ENCODE peak calls at places on chromosomes 7 and 10, in four cellular contexts. One of them, this sample, is unnamed.

GRCh38 chr10:113131611-113132330 is 181.7 kb downstream of the TCF7L2 start:
- DNase-seq in hepatocyte: no peak
- DNase-seq in adrenal gland: no peak
- DNase-seq in A549: peak
- DNase-seq in this sample: no peak

GRCh38 chr7:121305109-121305508 is 23.7 kb upstream of the WNT16 start:
- DNase-seq in hepatocyte: no peak
- DNase-seq in adrenal gland: no peak
- DNase-seq in A549: no peak
- DNase-seq in this sample: no peak

GRCh38 chr7:98398567-98399372 is 2.1 kb downstream of the BAIAP2L1 start:
- DNase-seq in hepatocyte: peak
- DNase-seq in adrenal gland: no peak
- DNase-seq in A549: peak
- DNase-seq in this sample: no peak

GRCh38 chr10:44395396-44395795 is 10.5 kb upstream of the CXCL12 start:
- DNase-seq in hepatocyte: no peak
- DNase-seq in adrenal gland: peak
- DNase-seq in A549: no peak
- DNase-seq in this sample: no peak

GRCh38 chr7:33547880-33548279 is 357.5 kb upstream of the BMPER start:
- DNase-seq in hepatocyte: no peak
- DNase-seq in adrenal gland: no peak
- DNase-seq in A549: no peak
- DNase-seq in this sample: no peak

GRCh38 chr10:91054325-91054724 is 133.4 kb upstream of the ANKRD1 start:
- DNase-seq in hepatocyte: no peak
- DNase-seq in adrenal gland: no peak
- DNase-seq in A549: no peak
- DNase-seq in this sample: no peak

GRCh38 chr7:42982604-42983115 is 50.5 kb downstream of the MRPL32 start:
- DNase-seq in hepatocyte: peak
- DNase-seq in adrenal gland: no peak
- DNase-seq in A549: no peak
- DNase-seq in this sample: no peak

GRCh38 chr10:17747883-17748550 is 4.0 kb upstream of the TMEM236 start:
- DNase-seq in hepatocyte: no peak
- DNase-seq in adrenal gland: no peak
- DNase-seq in A549: peak
- DNase-seq in this sample: no peak

GRCh38 chr7:99540542-99540941 is 11.4 kb downstream of the FAM200A start:
- DNase-seq in hepatocyte: no peak
- DNase-seq in adrenal gland: no peak
- DNase-seq in A549: no peak
- DNase-seq in this sample: no peak

GRCh38 chr10:15678851-15679250 is 40.9 kb downstream of the ITGA8 start:
- DNase-seq in hepatocyte: no peak
- DNase-seq in adrenal gland: no peak
- DNase-seq in A549: no peak
- DNase-seq in this sample: no peak

GRCh38 chr10:7896297-7896696 is 78.0 kb downstream of the TAF3 start:
- DNase-seq in hepatocyte: no peak
- DNase-seq in adrenal gland: no peak
- DNase-seq in A549: no peak
- DNase-seq in this sample: peak

GRCh38 chr10:7378602-7379403 is 32.0 kb downstream of the SFMBT2 start:
- DNase-seq in hepatocyte: no peak
- DNase-seq in adrenal gland: no peak
- DNase-seq in A549: no peak
- DNase-seq in this sample: no peak

GRCh38 chr10:72809033-72809432 is 84.5 kb upstream of the OIT3 start:
- DNase-seq in hepatocyte: no peak
- DNase-seq in adrenal gland: no peak
- DNase-seq in A549: no peak
- DNase-seq in this sample: no peak

GRCh38 chr10:43225787-43226153 is 41.1 kb downstream of the RASGEF1A start:
- DNase-seq in hepatocyte: no peak
- DNase-seq in adrenal gland: peak
- DNase-seq in A549: no peak
- DNase-seq in this sample: no peak

GRCh38 chr10:34916368-34916767 is 101.3 kb upstream of the PARD3 start:
- DNase-seq in hepatocyte: no peak
- DNase-seq in adrenal gland: no peak
- DNase-seq in A549: no peak
- DNase-seq in this sample: no peak

GRCh38 chr10:93580824-93581223 is 14.4 kb downstream of the FFAR4 start:
- DNase-seq in hepatocyte: peak
- DNase-seq in adrenal gland: no peak
- DNase-seq in A549: peak
- DNase-seq in this sample: peak

GRCh38 chr10:24174014-24174413 is 34.9 kb upstream of the KIAA1217 start:
- DNase-seq in hepatocyte: no peak
- DNase-seq in adrenal gland: no peak
- DNase-seq in A549: no peak
- DNase-seq in this sample: no peak

GRCh38 chr7:68688416-68689086 is 909.7 kb upstream of the AUTS2 start:
- DNase-seq in hepatocyte: no peak
- DNase-seq in adrenal gland: no peak
- DNase-seq in A549: no peak
- DNase-seq in this sample: peak

GRCh38 chr10:121812031-121812430 is 115.8 kb downstream of the ATE1 start:
- DNase-seq in hepatocyte: no peak
- DNase-seq in adrenal gland: no peak
- DNase-seq in A549: no peak
- DNase-seq in this sample: no peak

GRCh38 chr7:158448701-158449100 is 138.9 kb downstream of the PTPRN2 start:
- DNase-seq in hepatocyte: no peak
- DNase-seq in adrenal gland: peak
- DNase-seq in A549: no peak
- DNase-seq in this sample: no peak

GRCh38 chr10:31709501-31709900 is 219.1 kb downstream of the ARHGAP12 start:
- DNase-seq in hepatocyte: no peak
- DNase-seq in adrenal gland: no peak
- DNase-seq in A549: no peak
- DNase-seq in this sample: no peak
- H3K27ac ChIP-seq in hepatocyte: no peak
- H3K27ac ChIP-seq in adrenal gland: no peak
- H3K27ac ChIP-seq in A549: no peak
- H3K27ac ChIP-seq in this sample: no peak

GRCh38 chr7:50659329-50659965 is 94.2 kb upstream of the DDC start:
- DNase-seq in hepatocyte: no peak
- DNase-seq in adrenal gland: peak
- DNase-seq in A549: no peak
- DNase-seq in this sample: no peak
- H3K4me3 ChIP-seq in hepatocyte: no peak
- H3K4me3 ChIP-seq in adrenal gland: no peak
- H3K4me3 ChIP-seq in A549: no peak
- H3K4me3 ChIP-seq in this sample: no peak

DNA sequence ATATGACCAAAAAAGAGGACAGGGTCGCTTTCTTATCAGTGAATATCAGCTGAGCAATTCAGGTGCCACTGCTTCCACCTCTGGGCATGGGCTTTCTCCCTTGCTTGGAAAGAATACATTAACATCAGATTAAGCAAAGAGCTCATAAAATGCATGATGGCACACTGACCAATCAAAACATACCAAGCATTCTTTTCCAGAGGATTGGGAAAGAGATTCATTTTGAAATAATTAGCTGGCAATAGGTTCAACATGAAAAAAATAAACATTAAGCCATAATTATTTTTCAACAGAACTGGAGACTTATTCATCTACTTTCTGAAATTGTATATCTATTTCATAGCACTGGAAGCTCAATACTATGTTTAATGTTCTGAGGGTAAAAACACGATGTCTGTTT is 53.1 kb downstream of the TFAM start:
- DNase-seq in hepatocyte: no peak
- DNase-seq in adrenal gland: no peak
- DNase-seq in A549: no peak
- DNase-seq in this sample: no peak
- H3K27ac ChIP-seq in hepatocyte: no peak
- H3K27ac ChIP-seq in adrenal gland: no peak
- H3K27ac ChIP-seq in A549: peak
- H3K27ac ChIP-seq in this sample: no peak

GRCh38 chr7:44324204-44325126 is 929 bp downstream of the CAMK2B start:
- DNase-seq in hepatocyte: no peak
- DNase-seq in adrenal gland: peak
- DNase-seq in A549: no peak
- DNase-seq in this sample: no peak

GRCh38 chr7:44325181-44325671 is at the start of gene CAMK2B:
- DNase-seq in hepatocyte: no peak
- DNase-seq in adrenal gland: peak
- DNase-seq in A549: no peak
- DNase-seq in this sample: peak

GRCh38 chr7:44326261-44327125 is 1.1 kb upstream of the CAMK2B start:
- DNase-seq in hepatocyte: no peak
- DNase-seq in adrenal gland: no peak
- DNase-seq in A549: no peak
- DNase-seq in this sample: no peak

GRCh38 chr7:44327981-44328380 is 2.6 kb upstream of the CAMK2B start:
- DNase-seq in hepatocyte: no peak
- DNase-seq in adrenal gland: no peak
- DNase-seq in A549: no peak
- DNase-seq in this sample: no peak

DNA sequence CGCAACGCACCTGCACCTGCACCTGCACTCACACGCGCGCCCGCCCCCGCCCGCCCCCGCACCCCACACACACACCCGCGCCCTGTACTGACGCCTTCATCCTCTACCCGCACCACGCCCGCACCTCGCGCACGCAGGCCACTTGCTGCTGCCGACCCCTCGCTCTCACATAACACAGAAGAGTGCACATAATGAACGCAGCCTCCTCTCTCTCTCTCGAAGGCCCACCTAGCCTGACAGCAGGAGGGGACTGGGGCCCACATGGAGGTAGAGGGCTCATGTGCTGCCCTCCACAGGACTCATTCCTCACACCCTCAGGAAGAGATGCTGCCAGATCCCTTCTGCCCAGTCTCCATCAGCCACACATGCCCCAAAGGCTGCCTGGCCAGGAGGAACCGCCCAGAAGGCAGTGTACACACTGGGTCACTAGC is 432 bp upstream of the CAMK2B start:
- DNase-seq in hepatocyte: no peak
- DNase-seq in adrenal gland: peak
- DNase-seq in A549: peak
- DNase-seq in this sample: no peak
- H3K4me3 ChIP-seq in hepatocyte: no peak
- H3K4me3 ChIP-seq in adrenal gland: no peak
- H3K4me3 ChIP-seq in A549: peak
- H3K4me3 ChIP-seq in this sample: no peak

GRCh38 chr7:149718730-149719049 is 54.7 kb downstream of the ZNF467 start:
- DNase-seq in hepatocyte: no peak
- DNase-seq in adrenal gland: no peak
- DNase-seq in A549: no peak
- DNase-seq in this sample: no peak

GRCh38 chr7:149719050-149719899 is 54.1 kb downstream of the ZNF467 start:
- DNase-seq in hepatocyte: no peak
- DNase-seq in adrenal gland: peak
- DNase-seq in A549: peak
- DNase-seq in this sample: no peak

GRCh38 chr7:149721084-149721601 is 52.2 kb downstream of the ZNF467 start:
- DNase-seq in hepatocyte: no peak
- DNase-seq in adrenal gland: peak
- DNase-seq in A549: no peak
- DNase-seq in this sample: no peak

GRCh38 chr7:149719912-149720335 is 53.5 kb downstream of the ZNF467 start:
- DNase-seq in hepatocyte: no peak
- DNase-seq in adrenal gland: peak
- DNase-seq in A549: no peak
- DNase-seq in this sample: no peak

DNA sequence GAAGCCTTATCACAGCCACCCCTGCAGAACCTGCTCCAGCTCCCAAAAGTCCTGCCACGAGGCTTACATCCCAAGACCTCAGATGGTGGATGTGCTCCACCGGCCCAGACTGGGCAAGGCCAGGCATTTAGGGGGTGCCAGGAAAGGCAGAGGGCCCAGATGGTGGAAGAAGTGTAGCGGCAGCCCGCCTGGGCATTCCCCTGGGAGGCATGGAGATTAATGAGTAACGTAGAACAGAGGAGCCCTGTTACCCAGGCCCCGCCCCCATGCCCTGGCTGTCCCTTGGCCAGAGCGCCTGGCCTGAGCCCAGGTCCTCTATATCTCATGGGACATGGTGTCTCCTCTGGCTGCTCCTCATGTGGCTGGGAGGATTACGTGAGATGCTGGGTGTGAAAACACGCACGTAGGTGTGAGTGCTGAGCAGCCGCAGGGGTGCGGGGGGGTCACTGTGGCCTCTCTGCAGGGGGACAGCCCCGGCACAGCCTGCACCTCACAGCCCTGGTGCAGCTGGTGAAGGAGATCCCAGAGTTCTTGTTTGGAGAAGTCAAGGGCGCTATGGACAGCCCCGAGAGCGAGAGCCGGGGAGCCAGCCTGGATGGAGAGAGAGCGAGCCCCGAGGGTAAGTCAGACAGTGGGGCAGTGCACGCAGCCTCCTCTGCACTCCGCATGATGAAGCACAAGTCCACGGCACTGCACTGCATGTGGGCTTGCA is 52.9 kb downstream of the ZNF467 start:
- DNase-seq in hepatocyte: peak
- DNase-seq in adrenal gland: peak
- DNase-seq in A549: no peak
- DNase-seq in this sample: no peak
- H3K27ac ChIP-seq in hepatocyte: no peak
- H3K27ac ChIP-seq in adrenal gland: no peak
- H3K27ac ChIP-seq in A549: peak
- H3K27ac ChIP-seq in this sample: no peak

GRCh38 chr7:27345164-27345887 is 102.7 kb downstream of the EVX1 start:
- DNase-seq in hepatocyte: peak
- DNase-seq in adrenal gland: no peak
- DNase-seq in A549: no peak
- DNase-seq in this sample: no peak

GRCh38 chr7:27343804-27344203 is 101.2 kb downstream of the EVX1 start:
- DNase-seq in hepatocyte: no peak
- DNase-seq in adrenal gland: no peak
- DNase-seq in A549: no peak
- DNase-seq in this sample: no peak

GRCh38 chr7:27345964-27346363 is 103.4 kb downstream of the EVX1 start:
- DNase-seq in hepatocyte: no peak
- DNase-seq in adrenal gland: no peak
- DNase-seq in A549: peak
- DNase-seq in this sample: no peak

GRCh38 chr7:27347261-27347610 is 104.6 kb downstream of the EVX1 start:
- DNase-seq in hepatocyte: no peak
- DNase-seq in adrenal gland: no peak
- DNase-seq in A549: no peak
- DNase-seq in this sample: no peak

GRCh38 chr7:27346531-27347260 is 104.1 kb downstream of the EVX1 start:
- DNase-seq in hepatocyte: peak
- DNase-seq in adrenal gland: peak
- DNase-seq in A549: peak
- DNase-seq in this sample: no peak
- H3K4me3 ChIP-seq in hepatocyte: no peak
- H3K4me3 ChIP-seq in adrenal gland: no peak
- H3K4me3 ChIP-seq in A549: peak
- H3K4me3 ChIP-seq in this sample: no peak

GRCh38 chr10:102602272-102603045 is 41.8 kb upstream of the TRIM8 start:
- DNase-seq in hepatocyte: peak
- DNase-seq in adrenal gland: peak
- DNase-seq in A549: no peak
- DNase-seq in this sample: no peak
- H3K27ac ChIP-seq in hepatocyte: peak
- H3K27ac ChIP-seq in adrenal gland: peak
- H3K27ac ChIP-seq in A549: peak
- H3K27ac ChIP-seq in this sample: no peak